ENCODE peak calls at places on chromosomes 2 and 18, in four cellular contexts. A is AG10803; P is CD8-positive, alpha-beta T cell; E is CD4-positive, alpha-beta T cell. Z is an unnamed sample.

GRCh38 chr2:23826771-23827170 is 100.2 kb downstream of the ATAD2B start:
- DNase-seq in A (no peak), P (no peak), E (no peak), Z (no peak)

GRCh38 chr2:40016151-40016885 is 237.3 kb upstream of the THUMPD2 start:
- DNase-seq in A (peak), P (no peak), E (no peak), Z (no peak)

GRCh38 chr18:28063181-28063790 is 113.6 kb downstream of the CDH2 start:
- DNase-seq in A (peak), P (no peak), E (no peak), Z (no peak)

GRCh38 chr2:134836986-134837385 is 1.4 kb upstream of the ACMSD start:
- DNase-seq in A (peak), P (no peak), E (no peak), Z (no peak)

GRCh38 chr2:46564811-46565241 is 85.5 kb downstream of the TMEM247 start:
- DNase-seq in A (no peak), P (no peak), E (no peak), Z (no peak)

GRCh38 chr2:105455488-105455991 is 56.7 kb upstream of the FHL2 start:
- DNase-seq in A (peak), P (no peak), E (no peak), Z (no peak)

GRCh38 chr2:162509288-162509968 is 165.5 kb downstream of the GCA start:
- DNase-seq in A (no peak), P (no peak), E (no peak), Z (no peak)

GRCh38 chr2:74405994-74406583 is 15.3 kb downstream of the C2orf81 start:
- DNase-seq in A (no peak), P (no peak), E (no peak), Z (no peak)

GRCh38 chr2:46389417-46389916 is 89.9 kb upstream of the TMEM247 start:
- DNase-seq in A (no peak), P (no peak), E (no peak), Z (no peak)

GRCh38 chr2:108594132-108594981 is 60.1 kb downstream of the LIMS1 start:
- DNase-seq in A (peak), P (no peak), E (no peak), Z (no peak)

GRCh38 chr2:134218414-134218813 is 35.5 kb upstream of the MGAT5 start:
- DNase-seq in A (no peak), P (no peak), E (no peak), Z (no peak)

GRCh38 chr2:96870631-96871255 is 863 bp upstream of the SEMA4C start:
- DNase-seq in A (no peak), P (no peak), E (peak), Z (no peak)

GRCh38 chr2:9178905-9179571 is 27.6 kb upstream of the ASAP2 start:
- DNase-seq in A (peak), P (no peak), E (no peak), Z (no peak)

GRCh38 chr2:220157312-220157711 is 529.9 kb downstream of the SLC4A3 start:
- DNase-seq in A (no peak), P (no peak), E (no peak), Z (no peak)

GRCh38 chr2:30487603-30488002 is 40.6 kb downstream of the LCLAT1 start:
- DNase-seq in A (no peak), P (no peak), E (no peak), Z (no peak)

GRCh38 chr2:45888167-45888566 is 236.7 kb downstream of the PRKCE start:
- DNase-seq in A (peak), P (no peak), E (no peak), Z (no peak)

GRCh38 chr18:58438161-58438983 is 190.5 kb downstream of the ALPK2 start:
- DNase-seq in A (peak), P (no peak), E (no peak), Z (no peak)

GRCh38 chr2:136384541-136385303 is 266.8 kb upstream of the CXCR4 start:
- DNase-seq in A (peak), P (peak), E (peak), Z (no peak)

GRCh38 chr18:76450912-76451421 is 44.1 kb downstream of the ZNF516 start:
- DNase-seq in A (peak), P (no peak), E (no peak), Z (no peak)

GRCh38 chr2:212892193-212892592 is 259.2 kb downstream of the IKZF2 start:
- DNase-seq in A (peak), P (no peak), E (no peak), Z (no peak)

GRCh38 chr2:228048838-228049490 is 132.5 kb downstream of the SPHKAP start:
- DNase-seq in A (peak), P (no peak), E (no peak), Z (peak)

GRCh38 chr18:62605685-62606084 is 82.9 kb downstream of the ZCCHC2 start:
- DNase-seq in A (no peak), P (no peak), E (no peak), Z (no peak)

GRCh38 chr2:63710732-63711131 is 122.0 kb downstream of the MDH1 start:
- DNase-seq in A (no peak), P (no peak), E (no peak), Z (no peak)

GRCh38 chr2:172442072-172442895 is 14.9 kb downstream of the ITGA6 start:
- DNase-seq in A (peak), P (no peak), E (peak), Z (no peak)

GRCh38 chr2:162090109-162090508 is 16.1 kb upstream of the DPP4 start:
- DNase-seq in A (peak), P (no peak), E (no peak), Z (no peak)

GRCh38 chr18:623760-624620 is 27.2 kb downstream of the CLUL1 start:
- DNase-seq in A (peak), P (peak), E (peak), Z (peak)

GRCh38 chr2:120667981-120668380 is 67.7 kb upstream of the GLI2 start:
- DNase-seq in A (no peak), P (no peak), E (no peak), Z (no peak)

GRCh38 chr2:85400541-85400940 is 9.6 kb downstream of the CAPG start:
- DNase-seq in A (no peak), P (no peak), E (no peak), Z (no peak)

GRCh38 chr2:235666240-235666781 is 172.5 kb downstream of the AGAP1 start:
- DNase-seq in A (peak), P (no peak), E (no peak), Z (no peak)

GRCh38 chr18:44536619-44537018 is 144.1 kb upstream of the SETBP1 start:
- DNase-seq in A (no peak), P (no peak), E (no peak), Z (no peak)

GRCh38 chr2:223692227-223692947 is 90.2 kb upstream of the SCG2 start:
- DNase-seq in A (peak), P (no peak), E (no peak), Z (no peak)
- TF ChIP-seq CTCF in A (peak), P (no peak), E (no peak), Z (peak)

GRCh38 chr2:69149631-69150215 is 136.7 kb downstream of the ANTXR1 start:
- DNase-seq in A (peak), P (no peak), E (no peak), Z (no peak)
- TF ChIP-seq CTCF in A (peak), P (no peak), E (no peak), Z (no peak)

DNA sequence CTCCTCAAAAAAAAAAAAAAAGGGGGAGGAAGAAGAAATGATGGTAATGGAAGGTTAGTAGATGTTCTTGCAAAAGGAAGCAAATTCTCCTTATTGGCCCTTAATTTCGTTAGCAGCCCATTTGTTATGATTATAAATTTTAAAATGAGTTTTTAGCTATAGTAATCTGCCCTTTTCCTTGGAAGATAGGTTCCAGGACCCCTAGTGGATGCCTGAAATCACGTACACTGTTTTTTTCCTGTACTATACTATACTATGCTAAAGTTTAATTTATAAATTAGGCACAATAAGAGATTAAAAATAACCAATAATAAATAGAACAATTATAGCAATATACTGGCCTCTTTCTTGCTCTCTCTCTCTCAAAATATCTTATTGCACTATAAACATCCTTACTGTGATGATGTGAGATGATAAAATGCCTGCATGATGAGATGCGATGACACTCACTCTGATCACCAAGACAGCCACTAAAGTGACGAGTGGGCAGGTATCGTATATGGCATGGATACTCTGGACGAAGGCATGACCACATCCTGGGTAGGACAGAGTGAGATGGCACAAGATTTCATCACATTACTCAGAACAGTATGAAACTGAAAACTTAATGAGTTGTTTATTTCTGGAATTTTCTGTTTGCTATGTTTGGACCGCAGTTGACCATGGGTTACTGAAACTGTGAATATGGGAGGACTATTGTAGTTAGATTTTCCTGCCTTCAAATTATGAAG is 87.2 kb downstream of the KCTD18 start:
- DNase-seq in A (no peak), P (no peak), E (no peak), Z (no peak)
- TF ChIP-seq CTCF in A (no peak), P (no peak), E (no peak), Z (peak)

GRCh38 chr18:66616523-66616983 is 12.7 kb upstream of the CDH19 start:
- DNase-seq in A (no peak), P (no peak), E (no peak), Z (no peak)
- TF ChIP-seq CTCF in A (no peak), P (no peak), E (no peak), Z (peak)

GRCh38 chr2:239535413-239535790 is 134.6 kb upstream of the HDAC4 start:
- DNase-seq in A (no peak), P (no peak), E (no peak), Z (no peak)
- TF ChIP-seq CTCF in A (no peak), P (no peak), E (no peak), Z (no peak)

GRCh38 chr2:65452150-65452895 is 19.9 kb upstream of the SPRED2 start:
- DNase-seq in A (no peak), P (no peak), E (no peak), Z (no peak)
- TF ChIP-seq CTCF in A (no peak), P (no peak), E (no peak), Z (no peak)

GRCh38 chr2:11589316-11589940 is 55.6 kb downstream of the GREB1 start:
- DNase-seq in A (no peak), P (no peak), E (no peak), Z (no peak)
- TF ChIP-seq CTCF in A (no peak), P (no peak), E (no peak), Z (no peak)

DNA sequence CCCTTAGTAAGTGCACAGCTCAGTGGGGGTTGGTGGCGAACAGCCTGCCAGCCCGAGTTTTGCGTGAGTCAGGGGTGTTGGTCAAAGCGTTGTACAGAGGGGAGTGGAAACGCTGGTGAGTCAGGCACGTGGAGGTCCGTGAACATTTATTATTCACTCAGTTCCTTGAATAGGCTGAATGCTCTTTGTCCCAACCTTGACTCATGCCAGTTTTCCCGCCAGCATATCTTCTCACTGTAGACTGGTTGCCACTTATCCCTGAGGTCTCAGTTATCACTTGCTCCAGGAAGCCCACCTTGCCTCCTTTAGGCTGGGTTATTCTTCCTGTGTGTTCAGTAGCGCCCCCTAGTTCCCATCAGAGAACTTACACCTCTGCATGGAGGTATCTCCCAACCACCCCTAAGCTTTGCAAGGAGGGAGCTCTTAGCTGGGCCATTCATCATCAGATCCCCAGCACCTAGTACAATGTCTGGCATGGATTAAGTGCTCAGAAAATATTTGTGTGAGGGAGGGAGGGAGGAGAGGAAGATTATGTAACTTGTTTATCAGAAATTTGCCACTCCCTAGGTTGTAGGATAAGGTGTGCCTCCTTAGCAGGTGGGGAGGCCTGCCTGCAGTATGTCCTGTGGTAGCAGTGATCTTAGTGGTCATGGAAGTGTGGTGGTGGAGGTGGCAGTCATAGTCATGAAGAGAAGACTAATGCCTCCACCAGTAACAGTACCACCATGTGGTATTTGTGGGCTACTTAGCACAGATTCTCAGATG is 72.1 kb downstream of the CABLES1 start:
- DNase-seq in A (no peak), P (no peak), E (no peak), Z (no peak)
- TF ChIP-seq CTCF in A (peak), P (no peak), E (no peak), Z (peak)

GRCh38 chr18:46343456-46343855 is 239.3 kb downstream of the HAUS1 start:
- DNase-seq in A (no peak), P (no peak), E (no peak), Z (no peak)

GRCh38 chr18:46345181-46345465 is 240.9 kb downstream of the HAUS1 start:
- DNase-seq in A (no peak), P (no peak), E (no peak), Z (no peak)

GRCh38 chr18:46341989-46342525 is 237.9 kb downstream of the HAUS1 start:
- DNase-seq in A (no peak), P (no peak), E (no peak), Z (no peak)

GRCh38 chr18:46344416-46345180 is 240.4 kb downstream of the HAUS1 start:
- DNase-seq in A (no peak), P (no peak), E (no peak), Z (no peak)

GRCh38 chr18:46343940-46344372 is 239.8 kb downstream of the HAUS1 start:
- DNase-seq in A (no peak), P (peak), E (peak), Z (no peak)
- TF ChIP-seq CTCF in A (no peak), P (no peak), E (no peak), Z (no peak)

DNA sequence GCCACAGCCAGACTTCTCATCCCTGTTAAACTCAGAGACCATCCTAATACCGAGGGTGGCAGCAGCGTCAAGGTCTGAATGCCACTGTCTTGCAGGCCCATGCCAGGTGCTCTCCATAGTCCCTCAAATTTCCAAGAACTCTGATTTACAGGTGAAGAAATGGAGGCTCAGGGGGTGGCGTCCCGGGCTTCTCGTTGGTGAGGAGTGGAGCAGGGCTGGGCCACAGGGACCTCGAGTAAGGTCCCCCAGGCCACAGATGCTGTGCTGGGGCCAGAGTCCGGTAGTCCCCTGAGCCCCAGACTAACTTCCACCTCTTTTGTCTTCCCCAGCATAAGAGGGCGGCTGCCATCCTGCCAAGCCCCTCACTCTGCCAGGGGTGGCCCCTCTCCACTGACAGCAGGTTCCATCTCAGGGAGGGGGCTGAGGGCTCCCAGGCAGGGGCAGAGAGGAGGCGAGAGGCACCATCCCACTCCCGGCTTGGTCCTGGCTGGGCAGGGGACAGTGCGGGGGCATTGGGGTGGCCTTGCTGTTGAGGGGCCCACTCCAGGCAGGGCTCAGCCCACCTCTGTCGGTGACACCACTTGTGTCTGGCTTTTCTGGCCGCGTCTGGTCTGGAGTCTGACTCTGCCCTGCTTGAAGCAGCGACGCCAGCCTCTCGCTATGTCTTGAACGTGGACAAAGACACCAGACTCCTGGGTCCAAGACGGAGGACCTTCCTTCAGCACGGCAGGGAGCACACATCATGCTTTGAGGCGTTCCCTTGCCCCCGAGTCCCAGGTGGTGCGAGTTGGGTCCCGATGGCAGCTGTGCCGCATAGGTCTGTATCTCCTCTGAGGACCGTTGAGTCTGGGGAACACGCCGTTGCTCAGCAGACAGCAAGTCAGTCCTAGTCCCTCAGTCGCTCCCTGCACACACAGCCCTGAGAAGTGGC is 15.9 kb upstream of the KLHL30 start:
- DNase-seq in A (no peak), P (no peak), E (peak), Z (no peak)
- TF ChIP-seq CTCF in A (no peak), P (no peak), E (no peak), Z (no peak)

Z was measured in progenitor cell of endocrine pancreas.